ENCODE peak calls at places on chromosomes 1 and 21, in ten cellular contexts. T, K, N, A, P, Z, Q, S, H and W are unnamed samples.

GRCh38 chr1:50977575-50978143 is 7.6 kb downstream of the CDKN2C start:
- DNase-seq in T (peak; percentile 57), K (peak; percentile 66), N (peak; percentile 57), A (peak; percentile 91), P (no peak), Z (no peak), Q (peak; percentile 37), S (peak; percentile 36), H (peak; percentile 77), W (peak; percentile 64)

GRCh38 chr1:152167835-152168534 is 9.0 kb upstream of the RPTN start:
- DNase-seq in T (no peak), K (peak; percentile 90), N (peak; percentile 74), A (no peak), P (peak; percentile 93), Z (no peak), Q (no peak), S (peak; percentile 76), H (no peak), W (no peak)

GRCh38 chr1:9586147-9586766 is 2.5 kb upstream of the TMEM201 start:
- DNase-seq in T (no peak), K (no peak), N (no peak), A (no peak), P (no peak), Z (no peak), Q (no peak), S (no peak), H (peak; percentile 5), W (no peak)

GRCh38 chr1:155158991-155159390 is 14.1 kb downstream of the KRTCAP2 start:
- DNase-seq in T (no peak), K (no peak), N (no peak), A (no peak), P (no peak), Z (no peak), Q (no peak), S (no peak), H (peak; percentile 21), W (no peak)

GRCh38 chr1:21913763-21914162 is 23.3 kb downstream of the HSPG2 start:
- DNase-seq in T (no peak), K (no peak), N (no peak), A (no peak), P (no peak), Z (no peak), Q (no peak), S (no peak), H (no peak), W (no peak)

GRCh38 chr1:110673805-110674336 is 869 bp downstream of the KCNA3 start:
- DNase-seq in T (no peak), K (no peak), N (no peak), A (no peak), P (no peak), Z (no peak), Q (no peak), S (no peak), H (no peak), W (no peak)

GRCh38 chr1:241772932-241773500 is 75.0 kb upstream of the EXO1 start:
- DNase-seq in T (no peak), K (no peak), N (no peak), A (no peak), P (no peak), Z (no peak), Q (no peak), S (no peak), H (no peak), W (no peak)

GRCh38 chr1:109740615-109741373 is at the start of gene GSTM3:
- DNase-seq in T (no peak), K (no peak), N (no peak), A (no peak), P (no peak), Z (no peak), Q (no peak), S (no peak), H (no peak), W (no peak)

GRCh38 chr21:40373760-40374159 is 473.2 kb downstream of the DSCAM start:
- DNase-seq in T (no peak), K (no peak), N (no peak), A (no peak), P (no peak), Z (no peak), Q (no peak), S (no peak), H (no peak), W (no peak)

GRCh38 chr1:205545001-205545919 is 40.8 kb downstream of the CDK18 start:
- DNase-seq in T (peak; percentile 24), K (no peak), N (no peak), A (peak; percentile 73), P (no peak), Z (no peak), Q (no peak), S (no peak), H (no peak), W (no peak)

GRCh38 chr1:183877321-183877720 is 72.4 kb downstream of the RGL1 start:
- DNase-seq in T (peak; percentile 53), K (peak; percentile 86), N (peak; percentile 90), A (no peak), P (peak; percentile 68), Z (no peak), Q (no peak), S (peak; percentile 54), H (peak; percentile 68), W (no peak)

GRCh38 chr1:44483089-44483488 is 78.0 kb downstream of the RNF220 start:
- DNase-seq in T (no peak), K (no peak), N (no peak), A (no peak), P (no peak), Z (no peak), Q (no peak), S (no peak), H (no peak), W (no peak)

GRCh38 chr1:44481701-44482100 is 76.6 kb downstream of the RNF220 start:
- DNase-seq in T (no peak), K (no peak), N (no peak), A (no peak), P (no peak), Z (no peak), Q (no peak), S (no peak), H (no peak), W (no peak)

GRCh38 chr1:44485229-44485932 is 80.3 kb downstream of the RNF220 start:
- DNase-seq in T (no peak), K (peak; percentile 91), N (peak; percentile 81), A (no peak), P (peak; percentile 93), Z (no peak), Q (no peak), S (peak; percentile 84), H (no peak), W (no peak)

GRCh38 chr1:44485933-44486475 is 80.9 kb downstream of the RNF220 start:
- DNase-seq in T (no peak), K (no peak), N (no peak), A (no peak), P (no peak), Z (no peak), Q (no peak), S (no peak), H (no peak), W (no peak)

GRCh38 chr1:44484155-44484688 is 79.2 kb downstream of the RNF220 start:
- DNase-seq in T (no peak), K (peak; percentile 76), N (no peak), A (no peak), P (peak; percentile 75), Z (no peak), Q (no peak), S (peak; percentile 18), H (no peak), W (no peak)
- TF ChIP-seq CTCF in T (no peak), K (no peak), N (no peak), A (no peak), P (peak; percentile 7), Z (no peak), Q (no peak), S (no peak), H (no peak), W (no peak)

GRCh38 chr1:159879136-159879535 is 16.7 kb upstream of the VSIG8 start:
- DNase-seq in T (no peak), K (no peak), N (no peak), A (no peak), P (no peak), Z (no peak), Q (no peak), S (no peak), H (no peak), W (no peak)
- TF ChIP-seq CTCF in T (no peak), K (no peak), N (no peak), A (no peak), P (no peak), Z (no peak), Q (no peak), S (no peak), H (no peak), W (no peak)

GRCh38 chr1:247517795-247518612 is 18.2 kb downstream of the OR2C3 start:
- DNase-seq in T (no peak), K (no peak), N (no peak), A (peak; percentile 82), P (no peak), Z (no peak), Q (no peak), S (no peak), H (no peak), W (no peak)
- TF ChIP-seq CTCF in T (no peak), K (no peak), N (no peak), A (no peak), P (no peak), Z (no peak), Q (no peak), S (no peak), H (no peak), W (no peak)

GRCh38 chr1:56434025-56434424 is 145.3 kb downstream of the PLPP3 start:
- DNase-seq in T (no peak), K (peak; percentile 42), N (peak; percentile 65), A (no peak), P (no peak), Z (no peak), Q (no peak), S (no peak), H (no peak), W (no peak)

GRCh38 chr1:56433056-56433577 is 146.2 kb downstream of the PLPP3 start:
- DNase-seq in T (no peak), K (no peak), N (no peak), A (no peak), P (no peak), Z (no peak), Q (no peak), S (no peak), H (no peak), W (no peak)

GRCh38 chr1:56436338-56436695 is 143.0 kb downstream of the PLPP3 start:
- DNase-seq in T (no peak), K (no peak), N (no peak), A (no peak), P (no peak), Z (no peak), Q (no peak), S (no peak), H (no peak), W (no peak)

GRCh38 chr1:56435434-56436337 is 143.7 kb downstream of the PLPP3 start:
- DNase-seq in T (no peak), K (no peak), N (no peak), A (no peak), P (no peak), Z (no peak), Q (no peak), S (no peak), H (no peak), W (no peak)

DNA sequence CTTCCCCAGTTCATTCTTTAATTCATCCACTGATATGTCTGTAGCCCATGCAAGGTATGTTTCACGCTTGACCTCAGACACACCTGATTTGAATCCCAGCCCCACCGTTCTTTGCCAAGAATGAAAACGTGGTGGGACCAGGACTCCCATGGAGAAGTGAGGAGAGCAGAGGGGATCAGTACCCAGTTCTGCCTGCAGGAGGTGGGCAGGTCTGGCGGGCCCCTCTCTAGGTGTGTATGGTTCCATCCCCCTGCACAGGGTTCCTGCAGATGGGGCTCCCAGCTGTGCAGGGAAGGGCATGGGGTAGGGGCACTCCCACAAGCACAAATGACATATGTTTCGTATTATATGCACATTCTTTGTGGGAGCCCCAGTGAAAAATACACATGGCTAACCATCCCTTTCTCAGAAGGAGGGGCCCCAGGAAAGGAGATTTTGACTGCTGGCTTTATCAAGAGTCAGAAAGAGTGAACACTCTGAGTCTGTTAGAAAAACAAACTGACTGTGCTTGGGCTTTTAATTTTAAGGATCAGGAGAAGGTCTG is 144.6 kb downstream of the PLPP3 start:
- DNase-seq in T (no peak), K (no peak), N (no peak), A (no peak), P (no peak), Z (no peak), Q (no peak), S (no peak), H (no peak), W (no peak)
- TF ChIP-seq CTCF in T (no peak), K (peak; percentile 8), N (peak; percentile 29), A (no peak), P (no peak), Z (peak; percentile 45), Q (peak; percentile 47), S (no peak), H (no peak), W (no peak)